ENCODE peak calls at places on chromosomes 2 and 18, in ten cellular contexts. C is neural progenitor cell, N is K562, T is GM23338, S is Karpas-422, Z is H9, G is HCT116, W is HepG2, E is H1, P is MM.1S. R is an unnamed sample.

GRCh38 chr18:7062844-7063243 is 54.8 kb downstream of the LAMA1 start:
- DNase-seq in C (no peak), N (no peak), T (no peak), S (no peak), Z (no peak), G (no peak), W (no peak), E (no peak), P (no peak), R (no peak)

GRCh38 chr2:65261676-65262075 is 34.0 kb downstream of the ACTR2 start:
- DNase-seq in C (no peak), N (no peak), T (no peak), S (no peak), Z (no peak), G (no peak), W (no peak), E (no peak), P (no peak), R (peak; percentile 78)

GRCh38 chr2:177573120-177573519 is 180.5 kb downstream of the AGPS start:
- DNase-seq in C (no peak), N (no peak), T (no peak), S (no peak), Z (no peak), G (no peak), W (no peak), E (no peak), P (no peak), R (no peak)

GRCh38 chr2:101985101-101985792 is 6.5 kb upstream of the IL1R2 start:
- DNase-seq in C (no peak), N (no peak), T (no peak), S (no peak), Z (no peak), G (no peak), W (peak; percentile 45), E (no peak), P (no peak), R (no peak)

GRCh38 chr2:235300368-235301201 is 193.3 kb upstream of the AGAP1 start:
- DNase-seq in C (no peak), N (no peak), T (no peak), S (no peak), Z (no peak), G (no peak), W (no peak), E (no peak), P (no peak), R (peak; percentile 84)

GRCh38 chr2:3665886-3666612 is 8.0 kb downstream of the ALLC start:
- DNase-seq in C (no peak), N (no peak), T (no peak), S (no peak), Z (peak; percentile 23), G (no peak), W (peak; percentile 76), E (no peak), P (no peak), R (no peak)

GRCh38 chr2:37211939-37212338 is 15.6 kb downstream of the CEBPZOS start:
- DNase-seq in C (no peak), N (no peak), T (no peak), S (no peak), Z (no peak), G (no peak), W (no peak), E (no peak), P (no peak), R (no peak)

GRCh38 chr2:72236445-72237067 is 88.9 kb upstream of the CYP26B1 start:
- DNase-seq in C (no peak), N (no peak), T (no peak), S (no peak), Z (no peak), G (peak; percentile 36), W (no peak), E (no peak), P (no peak), R (peak; percentile 70)

GRCh38 chr2:9229470-9229820 is 22.8 kb downstream of the ASAP2 start:
- DNase-seq in C (no peak), N (no peak), T (no peak), S (no peak), Z (no peak), G (no peak), W (no peak), E (no peak), P (no peak), R (no peak)

GRCh38 chr2:9228088-9228751 is 21.6 kb downstream of the ASAP2 start:
- DNase-seq in C (no peak), N (no peak), T (no peak), S (no peak), Z (no peak), G (no peak), W (no peak), E (no peak), P (no peak), R (peak; percentile 89)

GRCh38 chr2:9230881-9231280 is 24.3 kb downstream of the ASAP2 start:
- DNase-seq in C (no peak), N (no peak), T (no peak), S (no peak), Z (no peak), G (no peak), W (no peak), E (no peak), P (no peak), R (no peak)

GRCh38 chr2:9230051-9230802 is 23.6 kb downstream of the ASAP2 start:
- DNase-seq in C (no peak), N (no peak), T (no peak), S (no peak), Z (no peak), G (no peak), W (no peak), E (no peak), P (no peak), R (peak; percentile 67)

DNA sequence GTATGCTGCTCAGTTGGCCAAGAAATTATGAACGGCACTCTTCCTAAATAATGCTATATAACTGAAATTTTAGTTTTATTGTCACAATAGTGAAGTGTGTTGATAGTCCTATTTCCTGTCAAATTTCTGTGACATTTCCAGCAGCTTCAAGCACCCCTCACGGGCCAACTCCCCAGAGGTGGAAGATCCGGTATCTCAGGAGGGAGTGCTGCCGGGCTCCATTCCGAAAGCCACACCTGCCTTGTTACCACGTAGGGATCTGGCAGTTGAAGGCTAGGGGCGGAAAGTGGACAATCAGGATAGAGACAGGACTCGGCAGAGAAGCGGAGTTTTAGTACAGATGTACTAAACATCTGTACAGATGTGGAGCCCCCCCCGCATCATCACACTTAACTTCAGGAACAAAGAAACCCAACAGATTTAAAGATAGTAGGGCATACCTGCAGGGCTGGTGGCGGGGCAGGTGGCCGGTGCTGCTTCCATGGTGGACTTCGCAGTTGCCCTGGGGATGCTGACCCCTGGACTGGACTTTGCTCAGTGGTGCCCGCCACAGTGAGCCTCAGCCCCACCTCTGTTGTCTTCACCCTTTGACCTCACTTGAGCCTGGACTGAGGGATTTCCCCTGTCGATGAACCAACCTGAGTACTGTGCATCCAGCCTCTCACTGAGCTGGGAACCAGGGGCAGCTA is 22.3 kb downstream of the ASAP2 start:
- DNase-seq in C (no peak), N (no peak), T (no peak), S (no peak), Z (no peak), G (no peak), W (no peak), E (no peak), P (no peak), R (no peak)
- H4K20me1 ChIP-seq in C (peaks cover 100% of the 10 kb centered on the region), N (peaks cover 17% of the 10 kb centered on the region), T (peaks cover 23% of the 10 kb centered on the region), S (no peaks in the 10 kb centered on the region), Z (no peaks in the 10 kb centered on the region), G (peaks cover 4% of the 10 kb centered on the region), W (no peaks in the 10 kb centered on the region), E (peaks cover 15% of the 10 kb centered on the region), P (no peaks in the 10 kb centered on the region), R (no peaks in the 10 kb centered on the region)

DNA sequence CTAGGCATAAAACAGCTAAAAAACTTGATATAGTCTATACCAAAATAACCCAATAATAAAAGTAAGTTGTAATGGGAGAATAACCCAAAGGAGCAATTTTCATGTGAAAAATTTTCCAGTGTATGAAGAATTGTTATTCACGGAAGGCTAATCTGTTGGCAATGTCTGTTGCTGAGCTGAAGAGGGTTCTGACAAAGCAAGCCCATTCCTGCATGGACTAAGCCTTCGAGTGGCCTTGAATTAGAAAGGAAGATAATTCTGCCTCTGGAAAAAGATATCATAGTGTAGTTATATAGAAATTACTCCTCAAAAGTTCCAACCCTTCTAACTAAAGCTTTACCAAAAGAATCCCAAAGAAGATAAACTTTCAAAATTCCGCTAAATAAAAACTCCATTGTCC is 101.5 kb downstream of the MAP2 start:
- DNase-seq in C (no peak), N (no peak), T (no peak), S (no peak), Z (no peak), G (no peak), W (no peak), E (no peak), P (no peak), R (peak; percentile 36)
- H3K4me1 ChIP-seq in C (peaks cover 11% of the 10 kb centered on the region), N (no peaks in the 10 kb centered on the region), T (peaks cover 7% of the 10 kb centered on the region), S (peaks cover 22% of the 10 kb centered on the region), Z (no peaks in the 10 kb centered on the region), G (peaks cover 5% of the 10 kb centered on the region), W (no peaks in the 10 kb centered on the region), E (no peaks in the 10 kb centered on the region), P (peaks cover 34% of the 10 kb centered on the region), R (peaks cover 3% of the 10 kb centered on the region)

DNA sequence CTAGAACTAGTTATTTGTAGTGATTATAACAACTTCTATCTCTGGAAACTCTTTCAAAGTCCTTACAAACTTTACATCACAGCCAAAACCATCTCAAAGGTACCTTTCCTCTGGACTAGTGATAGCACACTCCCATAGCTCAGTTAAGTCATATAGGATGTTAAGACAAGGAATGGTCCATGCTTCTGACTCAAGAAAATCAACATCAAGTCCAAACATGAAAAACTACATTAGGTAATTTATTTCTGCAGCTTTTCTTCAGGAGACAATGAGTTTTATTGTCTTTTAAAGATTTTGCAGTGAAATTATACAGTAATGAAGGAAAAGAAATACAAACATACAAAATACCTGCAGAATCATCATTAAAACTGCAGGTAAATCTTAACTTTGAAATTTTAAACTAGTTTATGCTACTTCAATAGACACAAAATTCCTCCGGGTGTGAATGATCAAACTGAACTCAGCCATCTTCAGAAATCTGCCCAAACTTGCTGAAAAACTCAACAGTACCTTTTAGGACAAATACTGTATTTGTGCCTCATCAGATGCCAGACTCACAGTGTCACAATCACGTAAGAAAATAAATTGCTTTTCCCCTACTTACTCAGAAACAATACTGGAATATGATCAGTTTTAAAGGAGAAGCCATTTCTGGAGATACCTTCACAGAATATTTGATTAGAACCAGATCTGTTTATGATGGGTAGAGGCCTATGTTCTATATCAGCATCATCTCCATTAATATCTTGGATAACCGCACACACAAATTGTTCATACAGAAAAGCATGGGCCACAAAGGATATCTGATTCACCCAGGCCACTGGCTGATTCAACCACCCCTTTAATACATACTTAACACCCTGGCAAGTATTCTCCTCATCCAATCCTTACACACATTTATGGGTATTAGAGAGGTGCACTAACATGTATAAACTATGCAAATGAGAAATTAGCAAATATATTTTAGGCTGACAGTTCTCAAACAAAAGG is 2.6 kb downstream of the TMEM131 start:
- DNase-seq in C (no peak), N (no peak), T (no peak), S (no peak), Z (no peak), G (no peak), W (no peak), E (no peak), P (no peak), R (peak; percentile 26)
- H4K20me1 ChIP-seq in C (peaks cover 26% of the 10 kb centered on the region), N (peaks cover 4% of the 10 kb centered on the region), T (peaks cover 26% of the 10 kb centered on the region), S (peaks cover 43% of the 10 kb centered on the region), Z (no peaks in the 10 kb centered on the region), G (peaks cover 4% of the 10 kb centered on the region), W (peaks cover 47% of the 10 kb centered on the region), E (peaks cover 7% of the 10 kb centered on the region), P (no peaks in the 10 kb centered on the region), R (no peaks in the 10 kb centered on the region)

DNA sequence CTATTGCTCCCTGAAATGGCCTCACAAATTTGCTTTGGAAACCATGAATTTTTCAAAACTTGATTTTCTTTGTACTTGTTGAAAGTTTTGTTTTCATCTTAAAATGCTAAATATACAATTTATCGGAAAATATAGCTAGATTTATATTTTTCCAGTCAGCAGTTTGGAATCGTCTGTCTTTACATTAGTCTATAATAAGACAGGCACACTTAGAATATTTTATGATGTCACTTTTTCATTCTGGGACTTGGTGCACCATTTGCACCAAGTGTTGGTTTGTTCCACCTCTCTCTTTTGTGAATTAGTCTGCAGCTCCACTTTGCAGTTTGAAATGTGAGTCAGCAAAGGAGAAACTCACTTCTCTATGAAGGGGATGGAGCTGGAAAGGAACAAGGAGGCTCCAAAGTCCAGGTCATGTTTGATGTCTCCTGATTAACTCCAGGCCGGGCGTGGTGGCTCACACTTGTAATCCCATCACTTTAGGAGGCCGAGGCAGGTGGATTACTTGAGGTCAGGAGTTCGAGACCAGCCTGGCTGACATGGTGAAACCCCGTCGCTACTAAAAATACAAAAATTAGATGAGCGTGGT is 63.8 kb upstream of the RTN4 start:
- DNase-seq in C (no peak), N (no peak), T (no peak), S (no peak), Z (no peak), G (no peak), W (peak; percentile 38), E (no peak), P (no peak), R (no peak)
- H3K4me1 ChIP-seq in C (peaks cover 8% of the 10 kb centered on the region), N (peaks cover 87% of the 10 kb centered on the region), T (peaks cover 15% of the 10 kb centered on the region), S (peaks cover 30% of the 10 kb centered on the region), Z (peaks cover 8% of the 10 kb centered on the region), G (peaks cover 43% of the 10 kb centered on the region), W (peaks cover 53% of the 10 kb centered on the region), E (peaks cover 5% of the 10 kb centered on the region), P (peaks cover 9% of the 10 kb centered on the region), R (peaks cover 36% of the 10 kb centered on the region)

R was measured in fibroblast of lung.